ENCODE peak calls at places on chromosomes 5 and 9, in four cellular contexts. One of them, this sample, is unnamed.
A peak's percentile ranks its signal among the peaks of the same experiment; 100 is the strongest.

GRCh38 chr9:121331992-121332685 is 37.9 kb downstream of the STOM start:
- DNase-seq in MM.1S: no peak
- DNase-seq in aorta: peak; percentile 54
- DNase-seq in heart left ventricle: no peak
- DNase-seq in this sample: no peak

GRCh38 chr9:98795970-98796363 is 388 bp downstream of the ANKS6 start:
- DNase-seq in aorta: peak; percentile 54
- DNase-seq in heart left ventricle: peak; percentile 69
- DNase-seq in MM.1S: peak; percentile 23
- DNase-seq in this sample: peak; percentile 77

GRCh38 chr5:1418238-1418920 is 26.9 kb downstream of the SLC6A3 start:
- DNase-seq in aorta: no peak
- DNase-seq in heart left ventricle: no peak
- DNase-seq in MM.1S: no peak
- DNase-seq in this sample: no peak

GRCh38 chr5:89241186-89241585 is 358.2 kb upstream of the MEF2C start:
- DNase-seq in aorta: no peak
- DNase-seq in MM.1S: no peak
- DNase-seq in heart left ventricle: no peak
- DNase-seq in this sample: no peak

GRCh38 chr5:80874162-80874561 is 86.0 kb upstream of the RASGRF2 start:
- DNase-seq in MM.1S: no peak
- DNase-seq in heart left ventricle: no peak
- DNase-seq in aorta: no peak
- DNase-seq in this sample: no peak

GRCh38 chr9:114769664-114770063 is 36.2 kb downstream of the TNFSF15 start:
- DNase-seq in heart left ventricle: no peak
- DNase-seq in MM.1S: peak; percentile 78
- DNase-seq in aorta: no peak
- DNase-seq in this sample: no peak

GRCh38 chr5:39783756-39784421 is 359.1 kb upstream of the DAB2 start:
- DNase-seq in MM.1S: no peak
- DNase-seq in aorta: no peak
- DNase-seq in heart left ventricle: no peak
- DNase-seq in this sample: no peak

GRCh38 chr9:7028591-7028990 is 270.8 kb downstream of the KDM4C start:
- DNase-seq in heart left ventricle: no peak
- DNase-seq in MM.1S: no peak
- DNase-seq in aorta: peak; percentile 43
- DNase-seq in this sample: no peak

GRCh38 chr9:127555830-127556820 is 56.0 kb upstream of the STXBP1 start:
- DNase-seq in heart left ventricle: no peak
- DNase-seq in MM.1S: no peak
- DNase-seq in aorta: peak; percentile 91
- DNase-seq in this sample: peak; percentile 88

GRCh38 chr5:62306494-62307363 is 723 bp downstream of the KIF2A start:
- DNase-seq in heart left ventricle: no peak
- DNase-seq in aorta: peak; percentile 65
- DNase-seq in MM.1S: peak; percentile 29
- DNase-seq in this sample: peak; percentile 81

GRCh38 chr9:93642961-93643360 is 66.6 kb downstream of the PHF2 start:
- DNase-seq in MM.1S: no peak
- DNase-seq in heart left ventricle: no peak
- DNase-seq in aorta: no peak
- DNase-seq in this sample: peak; percentile 13

GRCh38 chr5:1789838-1790462 is 9.7 kb downstream of the MRPL36 start:
- DNase-seq in aorta: peak; percentile 21
- DNase-seq in heart left ventricle: no peak
- DNase-seq in MM.1S: no peak
- DNase-seq in this sample: no peak

GRCh38 chr5:111932628-111933027 is 175.6 kb upstream of the NREP start:
- DNase-seq in heart left ventricle: no peak
- DNase-seq in aorta: no peak
- DNase-seq in MM.1S: no peak
- DNase-seq in this sample: no peak

GRCh38 chr5:132226516-132227234 is 978 bp downstream of the P4HA2 start:
- DNase-seq in heart left ventricle: peak; percentile 69
- DNase-seq in MM.1S: no peak
- DNase-seq in aorta: peak; percentile 62
- DNase-seq in this sample: peak; percentile 68

GRCh38 chr9:91101598-91102168 is 260.0 kb downstream of the AUH start:
- DNase-seq in aorta: no peak
- DNase-seq in heart left ventricle: no peak
- DNase-seq in MM.1S: peak; percentile 95
- DNase-seq in this sample: no peak

GRCh38 chr9:129237195-129237611 is 59.1 kb upstream of the IER5L start:
- DNase-seq in aorta: peak; percentile 67
- DNase-seq in MM.1S: no peak
- DNase-seq in heart left ventricle: peak; percentile 33
- DNase-seq in this sample: no peak

GRCh38 chr5:177388521-177389052 is 4.4 kb downstream of the SLC34A1 start:
- DNase-seq in MM.1S: no peak
- DNase-seq in aorta: no peak
- DNase-seq in heart left ventricle: no peak
- DNase-seq in this sample: no peak

GRCh38 chr5:177474845-177475562 is 1.6 kb upstream of the DBN1 start:
- DNase-seq in aorta: no peak
- DNase-seq in MM.1S: no peak
- DNase-seq in heart left ventricle: no peak
- DNase-seq in this sample: no peak

GRCh38 chr5:11511878-11512277 is 392.4 kb downstream of the CTNND2 start:
- DNase-seq in aorta: no peak
- DNase-seq in heart left ventricle: no peak
- DNase-seq in MM.1S: no peak
- DNase-seq in this sample: no peak

GRCh38 chr9:105837261-105837660 is 142.9 kb downstream of the TMEM38B start:
- DNase-seq in MM.1S: no peak
- DNase-seq in heart left ventricle: no peak
- DNase-seq in aorta: no peak
- DNase-seq in this sample: no peak

GRCh38 chr9:105846825-105847224 is 152.5 kb downstream of the TMEM38B start:
- DNase-seq in aorta: no peak
- DNase-seq in MM.1S: no peak
- DNase-seq in heart left ventricle: no peak
- DNase-seq in this sample: no peak

GRCh38 chr9:105841562-105841961 is 147.2 kb downstream of the TMEM38B start:
- DNase-seq in aorta: no peak
- DNase-seq in heart left ventricle: no peak
- DNase-seq in MM.1S: no peak
- DNase-seq in this sample: no peak

DNA sequence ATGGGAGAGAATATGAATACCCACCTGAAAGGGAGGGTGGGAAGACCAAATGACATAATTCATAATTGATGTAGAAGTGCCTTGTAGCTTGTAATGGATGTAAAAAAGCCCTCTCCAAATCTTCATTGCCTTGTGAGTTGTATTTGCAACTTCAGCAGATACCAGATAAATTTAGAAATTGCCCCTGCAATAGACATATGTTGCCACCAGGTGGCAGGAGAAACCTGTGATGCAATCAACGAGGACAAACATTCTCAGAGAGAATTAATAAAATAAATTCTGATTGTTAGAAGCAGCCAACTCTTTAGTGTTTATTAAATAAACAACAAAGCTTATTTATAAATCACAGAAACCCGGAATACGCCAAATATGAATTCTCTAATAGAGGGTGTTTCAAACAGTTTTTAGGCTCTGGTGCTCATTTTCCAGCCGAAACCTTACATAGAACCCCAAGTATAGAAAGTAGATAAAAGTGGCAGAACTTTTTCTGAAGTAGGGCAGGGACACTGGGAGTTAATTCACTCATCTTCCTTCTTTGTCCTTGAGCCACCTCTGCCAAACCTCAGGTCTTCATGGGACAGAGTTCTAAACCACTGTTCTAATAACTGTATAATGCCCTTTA is 147.8 kb downstream of the TMEM38B start:
- DNase-seq in MM.1S: peak; percentile 60
- DNase-seq in heart left ventricle: no peak
- DNase-seq in aorta: no peak
- DNase-seq in this sample: no peak
- H3K4me1 ChIP-seq in MM.1S: peaks cover 3% of the 10 kb centered on the region
- H3K4me1 ChIP-seq in heart left ventricle: no peaks in the 10 kb centered on the region
- H3K4me1 ChIP-seq in aorta: no peaks in the 10 kb centered on the region
- H3K4me1 ChIP-seq in this sample: no peaks in the 10 kb centered on the region

GRCh38 chr9:237858-238345 is 23.2 kb downstream of the DOCK8 start:
- DNase-seq in heart left ventricle: no peak
- DNase-seq in MM.1S: no peak
- DNase-seq in aorta: no peak
- DNase-seq in this sample: no peak
- H3K4me1 ChIP-seq in heart left ventricle: no peaks in the 10 kb centered on the region
- H3K4me1 ChIP-seq in MM.1S: no peaks in the 10 kb centered on the region
- H3K4me1 ChIP-seq in aorta: no peaks in the 10 kb centered on the region
- H3K4me1 ChIP-seq in this sample: no peaks in the 10 kb centered on the region

DNA sequence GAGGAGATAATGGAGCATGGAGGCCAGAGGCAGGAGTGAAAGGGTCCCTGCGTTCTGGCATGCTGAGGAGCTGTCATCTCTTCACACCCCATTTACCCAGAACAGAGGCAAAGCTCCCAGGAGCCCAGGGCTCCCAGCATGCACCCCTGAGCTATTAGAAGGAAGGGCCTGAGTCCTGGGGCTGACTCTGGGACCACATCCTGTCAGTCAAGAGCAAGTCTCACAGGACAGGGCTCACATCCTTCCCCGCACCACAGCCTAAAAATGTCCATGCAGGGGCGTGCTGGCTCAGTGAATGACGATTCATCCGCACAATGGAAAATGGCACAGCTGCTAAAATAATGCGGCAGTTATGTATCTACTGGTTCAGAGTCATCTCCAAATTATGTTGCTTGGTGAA is 31.4 kb downstream of the CAMK2A start:
- DNase-seq in heart left ventricle: no peak
- DNase-seq in MM.1S: no peak
- DNase-seq in aorta: no peak
- DNase-seq in this sample: no peak
- H3K4me1 ChIP-seq in heart left ventricle: no peaks in the 10 kb centered on the region
- H3K4me1 ChIP-seq in MM.1S: no peaks in the 10 kb centered on the region
- H3K4me1 ChIP-seq in aorta: no peaks in the 10 kb centered on the region
- H3K4me1 ChIP-seq in this sample: no peaks in the 10 kb centered on the region

GRCh38 chr5:141747152-141747640 is 65.2 kb upstream of the ARAP3 start:
- DNase-seq in heart left ventricle: peak; percentile 90
- DNase-seq in MM.1S: no peak
- DNase-seq in aorta: peak; percentile 71
- DNase-seq in this sample: peak; percentile 83
- H3K4me1 ChIP-seq in heart left ventricle: peaks cover 9% of the 10 kb centered on the region
- H3K4me1 ChIP-seq in MM.1S: no peaks in the 10 kb centered on the region
- H3K4me1 ChIP-seq in aorta: no peaks in the 10 kb centered on the region
- H3K4me1 ChIP-seq in this sample: no peaks in the 10 kb centered on the region

GRCh38 chr9:126428524-126429175 is 102.0 kb downstream of the MVB12B start:
- DNase-seq in MM.1S: no peak
- DNase-seq in aorta: no peak
- DNase-seq in heart left ventricle: no peak
- DNase-seq in this sample: no peak
- H3K4me1 ChIP-seq in MM.1S: no peaks in the 10 kb centered on the region
- H3K4me1 ChIP-seq in aorta: no peaks in the 10 kb centered on the region
- H3K4me1 ChIP-seq in heart left ventricle: peaks cover 2% of the 10 kb centered on the region
- H3K4me1 ChIP-seq in this sample: peaks cover 9% of the 10 kb centered on the region

DNA sequence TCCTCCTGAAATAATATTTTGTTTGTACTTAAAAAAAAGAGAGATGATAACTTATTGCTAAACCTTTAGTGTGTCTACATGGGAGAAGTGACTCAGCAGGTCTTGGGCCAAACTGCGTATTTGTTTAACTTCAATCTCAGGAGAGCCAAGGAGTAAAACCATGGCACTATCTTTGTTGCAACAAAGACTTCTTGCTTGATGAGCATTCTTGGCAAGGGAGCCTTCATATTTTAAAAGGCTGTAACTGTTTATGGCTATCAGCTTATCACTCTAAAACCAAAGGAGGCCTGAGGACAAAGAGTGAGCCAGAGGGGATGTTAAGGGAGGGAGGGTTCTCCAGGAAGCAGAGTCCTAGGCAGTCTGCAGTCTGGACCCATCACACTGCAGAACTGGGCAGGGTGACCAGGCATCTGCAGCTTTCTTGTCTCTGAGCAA is 216.2 kb upstream of the S1PR3 start:
- DNase-seq in heart left ventricle: no peak
- DNase-seq in MM.1S: no peak
- DNase-seq in aorta: no peak
- DNase-seq in this sample: no peak
- H3K4me1 ChIP-seq in heart left ventricle: peaks cover 41% of the 10 kb centered on the region
- H3K4me1 ChIP-seq in MM.1S: peaks cover 17% of the 10 kb centered on the region
- H3K4me1 ChIP-seq in aorta: peaks cover 5% of the 10 kb centered on the region
- H3K4me1 ChIP-seq in this sample: peaks cover 10% of the 10 kb centered on the region

This sample was measured in upper lobe of right lung.